ENCODE peak calls at places on chromosome 21, in nine cellular contexts. V is RPMI7951, C is mammary epithelial cell, H is Ammon's horn, A is endothelial cell, Y is left lung, O is IMR-90, J is GM03348, T is fibroblast of the conjunctiva. N is an unnamed sample.

GRCh38 chr21:35229290-35229689 is 180.2 kb upstream of the RUNX1 start:
- DNase-seq in O (no peak), Y (no peak), C (no peak), V (no peak), H (no peak), J (no peak), A (no peak), T (no peak), N (no peak)

GRCh38 chr21:34221331-34222030 is 142.3 kb upstream of the KCNE2 start:
- DNase-seq in V (no peak), T (no peak), H (no peak), O (no peak), C (no peak), J (no peak), Y (no peak), A (no peak), N (no peak)

GRCh38 chr21:46379691-46380090 is 55.7 kb downstream of the PCNT start:
- DNase-seq in C (no peak), H (no peak), V (no peak), Y (no peak), A (no peak), T (no peak), J (no peak), O (no peak), N (no peak)

GRCh38 chr21:19420607-19421006 is 1017.0 kb upstream of the TMPRSS15 start:
- DNase-seq in T (peak), O (no peak), C (no peak), J (no peak), A (no peak), H (no peak), Y (no peak), V (no peak), N (no peak)

GRCh38 chr21:25790122-25790951 is 55.6 kb downstream of the GABPA start:
- DNase-seq in A (no peak), V (peak), O (peak), C (peak), H (peak), T (peak), J (peak), Y (no peak), N (no peak)

GRCh38 chr21:44006017-44006624 is 6.0 kb upstream of the TRAPPC10 start:
- DNase-seq in A (no peak), O (peak), V (peak), Y (no peak), C (peak), J (peak), H (no peak), T (peak), N (peak)

GRCh38 chr21:36704958-36705678 is 6.2 kb downstream of the SIM2 start:
- DNase-seq in V (no peak), O (peak), H (no peak), Y (no peak), T (no peak), C (no peak), J (no peak), A (no peak), N (no peak)

GRCh38 chr21:42850866-42851391 is 28.4 kb downstream of the WDR4 start:
- DNase-seq in V (no peak), Y (no peak), H (no peak), J (peak), C (no peak), A (peak), O (no peak), T (no peak), N (no peak)

GRCh38 chr21:27839512-27840115 is 872.7 kb upstream of the ADAMTS5 start:
- DNase-seq in J (no peak), H (no peak), A (no peak), T (no peak), Y (no peak), C (no peak), O (no peak), V (no peak), N (no peak)

GRCh38 chr21:29092102-29092959 is 18.9 kb upstream of the CCT8 start:
- DNase-seq in J (peak), V (peak), O (peak), H (no peak), T (no peak), Y (no peak), A (no peak), C (peak), N (no peak)

GRCh38 chr21:20999567-21000169 is 1.5 kb downstream of the NCAM2 start:
- DNase-seq in C (peak), T (peak), O (peak), V (peak), Y (no peak), J (peak), H (peak), A (peak), N (no peak)

GRCh38 chr21:42572906-42573495 is 59.3 kb downstream of the SLC37A1 start:
- DNase-seq in O (no peak), C (no peak), Y (peak), V (no peak), J (no peak), T (no peak), H (no peak), A (no peak), N (no peak)

GRCh38 chr21:27130152-27130551 is 163.3 kb upstream of the ADAMTS5 start:
- DNase-seq in O (no peak), Y (no peak), H (no peak), T (no peak), V (no peak), A (no peak), C (no peak), J (no peak), N (no peak)

GRCh38 chr21:42518216-42518615 is 4.6 kb downstream of the SLC37A1 start:
- DNase-seq in T (no peak), Y (no peak), H (no peak), O (peak), V (peak), J (no peak), C (peak), A (no peak), N (no peak)

GRCh38 chr21:38766987-38767722 is 38.6 kb upstream of the ETS2 start:
- DNase-seq in T (no peak), V (peak), C (peak), J (no peak), O (no peak), H (peak), A (no peak), Y (no peak), N (peak)

GRCh38 chr21:36696640-36697472 is 2.1 kb upstream of the SIM2 start:
- DNase-seq in C (no peak), H (no peak), V (no peak), O (peak), J (no peak), Y (no peak), T (no peak), A (peak), N (no peak)

GRCh38 chr21:30718239-30718909 is at the start of gene KRTAP21-3:
- DNase-seq in J (no peak), T (no peak), H (no peak), Y (no peak), A (no peak), C (peak), O (no peak), V (peak), N (peak)

GRCh38 chr21:25402134-25402957 is 204.9 kb downstream of the MRPL39 start:
- DNase-seq in C (no peak), J (no peak), A (no peak), V (no peak), T (no peak), Y (no peak), H (no peak), O (no peak), N (no peak)

GRCh38 chr21:16579538-16579937 is 849.8 kb downstream of the USP25 start:
- DNase-seq in A (no peak), O (peak), J (no peak), H (peak), Y (no peak), C (no peak), V (no peak), T (peak), N (no peak)

GRCh38 chr21:34986561-34987533 is 62.3 kb downstream of the RUNX1 start:
- DNase-seq in J (peak), O (peak), H (no peak), C (peak), V (peak), A (no peak), Y (peak), T (no peak), N (no peak)

GRCh38 chr21:15730484-15731242 is 881 bp downstream of the USP25 start:
- DNase-seq in A (no peak), J (no peak), C (peak), O (no peak), H (no peak), Y (no peak), V (no peak), T (no peak), N (no peak)

N was measured in epithelial cell of prostate.